ENCODE peak calls at places on chromosomes 4 and X, in nine cellular contexts. B is A549, C is GM12878, D is Panc1, A is SK-N-SH, Z is K562, P is HepG2, K is HL-60, F is GM23338. T is an unnamed sample.

GRCh38 chr4:173370130-173370476 is 651 bp upstream of the SAP30 start:
- DNase-seq in A (peak), F (no peak), Z (peak), C (no peak), B (peak), K (no peak), D (no peak), P (no peak), T (no peak)

GRCh38 chrX:81957900-81958545 is 756.1 kb downstream of the SH3BGRL start:
- DNase-seq in D (no peak), F (peak), C (no peak), Z (no peak), K (no peak), A (peak), B (peak), P (no peak), T (no peak)

GRCh38 chr4:87498446-87498900 is 30.7 kb downstream of the SPARCL1 start:
- DNase-seq in A (no peak), Z (no peak), D (no peak), B (no peak), F (no peak), K (no peak), P (no peak), C (no peak), T (no peak)

GRCh38 chrX:117147249-117147648 is 684.5 kb upstream of the CT83 start:
- DNase-seq in C (no peak), A (no peak), B (no peak), K (no peak), P (no peak), D (no peak), F (no peak), Z (no peak), T (no peak)

GRCh38 chr4:108155373-108155772 is 13.4 kb downstream of the LEF1 start:
- DNase-seq in F (peak), B (no peak), A (no peak), D (no peak), P (no peak), C (no peak), Z (no peak), K (no peak), T (no peak)

GRCh38 chr4:780730-781492 is 45.0 kb downstream of the CPLX1 start:
- DNase-seq in C (no peak), B (no peak), A (peak), D (no peak), F (no peak), P (no peak), Z (no peak), K (no peak), T (no peak)

GRCh38 chr4:52606766-52607165 is 52.3 kb downstream of the USP46 start:
- DNase-seq in P (no peak), D (no peak), Z (no peak), B (no peak), A (no peak), K (no peak), C (no peak), F (no peak), T (no peak)

GRCh38 chr4:182745268-182745667 is 171.9 kb downstream of the DCTD start:
- DNase-seq in K (no peak), P (no peak), B (no peak), Z (no peak), A (peak), F (no peak), C (no peak), D (no peak), T (no peak)

GRCh38 chr4:165378763-165379631 is at the start of gene CPE:
- DNase-seq in K (no peak), B (peak), D (no peak), F (peak), A (peak), Z (no peak), P (peak), C (no peak), T (peak)

GRCh38 chr4:60443068-60443467 is 757.1 kb upstream of the ADGRL3 start:
- DNase-seq in D (no peak), A (no peak), B (no peak), Z (no peak), P (no peak), C (no peak), K (no peak), F (no peak), T (no peak)

GRCh38 chr4:31482691-31483090 is 762.5 kb downstream of the PCDH7 start:
- DNase-seq in C (no peak), B (no peak), K (no peak), F (no peak), Z (no peak), A (no peak), D (no peak), P (no peak), T (no peak)

GRCh38 chrX:17007134-17007768 is 60.8 kb downstream of the REPS2 start:
- DNase-seq in Z (peak), D (no peak), B (peak), C (no peak), P (peak), A (peak), K (no peak), F (peak), T (no peak)

GRCh38 chr4:40214661-40215418 is 18.0 kb downstream of the RHOH start:
- DNase-seq in A (no peak), C (no peak), K (no peak), B (no peak), Z (no peak), D (no peak), F (no peak), P (no peak), T (no peak)

GRCh38 chr4:2469192-2469984 is 482 bp downstream of the RNF4 start:
- DNase-seq in P (no peak), F (peak), Z (peak), K (no peak), C (no peak), B (peak), A (peak), D (no peak), T (no peak)

GRCh38 chr4:89242864-89243740 is 64.5 kb downstream of the GPRIN3 start:
- DNase-seq in Z (no peak), F (peak), P (no peak), D (no peak), K (no peak), A (no peak), C (no peak), B (no peak), T (no peak)

GRCh38 chr4:30283336-30283735 is 436.8 kb upstream of the PCDH7 start:
- DNase-seq in K (no peak), F (no peak), P (no peak), A (no peak), D (no peak), B (no peak), Z (no peak), C (no peak), T (no peak)

GRCh38 chr4:77100234-77100633 is 24.4 kb upstream of the CCNI start:
- DNase-seq in C (no peak), D (no peak), A (no peak), F (no peak), K (no peak), B (no peak), P (no peak), Z (no peak), T (no peak)

GRCh38 chr4:1521821-1522361 is 115.6 kb upstream of the NKX1-1 start:
- DNase-seq in B (no peak), A (no peak), F (no peak), P (no peak), D (no peak), K (no peak), Z (no peak), C (no peak), T (no peak)

GRCh38 chrX:120306640-120307039 is 4.6 kb downstream of the TMEM255A start:
- DNase-seq in B (no peak), C (no peak), P (no peak), K (no peak), F (no peak), D (no peak), Z (no peak), A (no peak), T (no peak)

GRCh38 chr4:42293967-42294822 is 103.1 kb upstream of the SHISA3 start:
- DNase-seq in C (no peak), K (no peak), P (no peak), B (no peak), A (no peak), Z (no peak), D (no peak), F (peak), T (no peak)

GRCh38 chr4:173333658-173334084 is 487 bp downstream of the HMGB2 start:
- DNase-seq in C (no peak), F (peak), K (no peak), A (peak), P (peak), D (no peak), B (peak), Z (peak), T (no peak)

GRCh38 chr4:16233569-16234177 is 7.4 kb upstream of the TAPT1 start:
- DNase-seq in C (no peak), B (no peak), P (no peak), F (no peak), A (no peak), Z (no peak), K (no peak), D (no peak), T (no peak)

GRCh38 chr4:2804449-2804972 is 11.6 kb downstream of the SH3BP2 start:
- DNase-seq in P (no peak), A (no peak), K (no peak), B (no peak), C (no peak), F (no peak), Z (no peak), D (no peak), T (no peak)

GRCh38 chrX:130110379-130111219 is at the start of gene ELF4:
- DNase-seq in Z (peak), K (no peak), A (peak), D (no peak), B (peak), F (peak), C (no peak), P (no peak), T (no peak)

GRCh38 chr4:119559044-119559647 is 69.5 kb downstream of the PDE5A start:
- DNase-seq in D (peak), C (no peak), F (peak), A (peak), B (peak), K (no peak), Z (peak), P (peak), T (peak)

GRCh38 chr4:154660052-154660451 is 47.6 kb upstream of the FGG start:
- DNase-seq in K (no peak), D (no peak), P (peak), A (no peak), C (no peak), B (no peak), F (no peak), Z (no peak), T (no peak)

GRCh38 chr4:117324851-117325491 is 239.6 kb upstream of the TRAM1L1 start:
- DNase-seq in P (no peak), F (no peak), Z (no peak), C (no peak), K (no peak), D (no peak), B (no peak), A (no peak), T (peak)

GRCh38 chr4:99382745-99383360 is 30.3 kb upstream of the ADH1C start:
- DNase-seq in P (no peak), K (no peak), Z (no peak), C (no peak), D (no peak), F (no peak), A (no peak), B (no peak), T (no peak)

GRCh38 chr4:150136036-150136435 is 57.8 kb downstream of the DCLK2 start:
- DNase-seq in B (no peak), K (no peak), Z (no peak), P (no peak), D (no peak), F (no peak), C (no peak), A (no peak), T (no peak)

GRCh38 chr4:138868562-138868961 is 147.0 kb upstream of the NOCT start:
- DNase-seq in C (no peak), F (no peak), D (no peak), P (no peak), K (no peak), A (no peak), Z (no peak), B (no peak), T (no peak)

GRCh38 chrX:19332983-19333382 is 10.7 kb upstream of the PDHA1 start:
- DNase-seq in K (no peak), F (peak), P (no peak), C (no peak), Z (no peak), B (no peak), A (peak), D (no peak), T (no peak)

GRCh38 chrX:40094041-40094899 is 3.5 kb downstream of the BCOR start:
- DNase-seq in Z (no peak), P (no peak), B (no peak), A (peak), K (no peak), F (no peak), C (no peak), D (no peak), T (no peak)

DNA sequence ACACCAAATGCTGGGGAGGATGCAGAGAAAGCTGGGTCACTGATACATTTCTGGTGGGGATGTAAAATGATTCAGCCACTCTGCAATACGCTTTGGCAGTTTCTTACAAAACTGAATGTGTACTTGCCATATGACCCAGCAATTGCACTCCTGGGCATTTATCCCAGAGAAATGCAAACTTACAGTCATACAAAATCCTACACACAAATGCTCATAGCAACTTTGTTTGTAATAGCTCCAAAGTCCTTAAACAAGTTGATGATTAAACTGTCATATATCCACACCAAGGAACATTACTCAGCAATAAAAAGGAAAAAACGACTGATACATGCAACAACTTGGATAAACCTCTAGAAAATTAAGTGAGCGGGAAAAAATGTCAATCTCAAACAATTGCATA is 12.3 kb downstream of the MID1 start:
- DNase-seq in D (no peak), A (no peak), P (no peak), B (no peak), Z (no peak), F (no peak), C (no peak), K (no peak), T (no peak)
- H3K27ac ChIP-seq in D (peak), A (no peak), P (no peak), B (peak), Z (no peak), F (no peak), C (no peak), K (no peak), T (no peak)

GRCh38 chr4:65367306-65367705 is 303.0 kb downstream of the EPHA5 start:
- DNase-seq in C (no peak), B (no peak), A (no peak), Z (no peak), F (no peak), P (no peak), D (no peak), K (no peak), T (no peak)
- TF ChIP-seq REST in C (no peak), B (no peak), A (no peak), Z (no peak), F (no peak), P (no peak), D (no peak), K (no peak), T (no peak)

DNA sequence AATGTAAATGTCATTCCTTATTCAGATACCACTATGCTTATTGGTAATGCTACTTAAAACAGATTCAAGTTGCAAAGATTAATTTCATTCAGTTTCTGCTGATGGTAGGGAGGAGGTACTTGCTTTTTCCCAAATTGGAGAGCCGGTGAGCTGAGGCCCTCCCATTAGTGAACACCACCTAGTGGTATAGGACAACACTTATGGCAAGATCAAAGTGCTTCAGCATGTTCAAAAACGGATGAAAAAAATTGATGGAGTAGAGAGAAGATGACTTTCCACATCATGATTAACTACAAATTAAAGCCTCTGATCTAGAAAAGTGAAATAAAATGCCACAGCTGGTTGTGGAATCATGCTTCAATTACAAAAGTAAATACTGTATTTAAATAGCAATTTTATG is 112.9 kb downstream of the MBNL3 start:
- DNase-seq in F (peak), Z (no peak), C (no peak), B (peak), D (no peak), A (no peak), P (no peak), K (no peak), T (no peak)
- H3K27ac ChIP-seq in F (no peak), Z (no peak), C (no peak), B (no peak), D (no peak), A (no peak), P (no peak), K (no peak), T (no peak)

GRCh38 chrX:10617186-10617963 is 3.0 kb downstream of the MID1 start:
- DNase-seq in K (no peak), F (peak), D (no peak), B (no peak), P (no peak), C (no peak), A (no peak), Z (no peak), T (no peak)
- TF ChIP-seq REST in K (no peak), F (no peak), D (no peak), B (no peak), P (no peak), C (no peak), A (no peak), Z (no peak), T (no peak)

DNA sequence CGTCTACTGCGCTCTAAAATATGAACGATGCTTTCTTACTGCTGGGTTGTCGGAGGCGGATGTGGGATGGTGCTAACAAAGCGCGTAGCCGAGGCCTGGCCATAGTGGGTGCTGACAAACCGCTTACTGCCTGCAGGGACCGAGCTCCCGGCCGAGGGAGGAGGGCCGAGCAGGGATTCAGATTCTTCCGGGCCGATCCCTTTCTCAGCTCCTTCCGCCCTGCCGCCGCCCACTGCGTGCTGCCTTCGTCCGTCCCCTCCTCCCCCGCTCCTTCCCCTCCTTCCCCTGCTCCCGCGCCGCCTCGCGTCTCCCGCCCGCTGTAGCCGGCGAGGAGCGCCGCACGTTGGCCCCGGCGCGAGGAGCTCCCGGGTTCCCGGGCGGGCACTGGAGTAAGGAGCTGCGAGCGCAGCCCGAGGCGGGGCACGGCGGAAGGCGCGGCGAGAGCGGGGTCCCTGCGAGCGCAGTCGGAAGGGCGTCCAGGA is at the start of gene STK32B:
- DNase-seq in Z (peak), K (no peak), D (no peak), P (no peak), F (peak), A (peak), B (peak), C (no peak), T (no peak)
- H3K27ac ChIP-seq in Z (no peak), K (no peak), D (peak), P (no peak), F (no peak), A (no peak), B (peak), C (no peak), T (no peak)

DNA sequence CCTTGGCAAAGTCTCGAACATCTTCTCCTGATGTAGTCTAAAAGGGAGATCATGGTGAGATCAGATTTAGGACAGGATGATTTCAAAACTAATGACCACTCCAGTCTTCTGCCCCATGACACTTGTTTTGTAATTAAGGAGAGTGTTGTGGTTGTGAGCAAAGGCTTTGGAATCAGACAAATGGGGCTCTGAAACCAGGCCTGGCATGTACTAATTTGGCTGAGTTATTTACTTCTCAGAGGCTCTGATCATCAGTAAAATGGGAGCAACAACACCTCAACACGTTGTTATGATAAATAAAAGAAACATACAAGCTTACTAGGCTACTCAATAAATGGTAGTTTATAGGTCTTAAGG is 106.9 kb upstream of the FTHL17 start:
- DNase-seq in P (no peak), B (no peak), A (no peak), K (no peak), C (no peak), Z (no peak), F (no peak), D (no peak), T (no peak)
- TF ChIP-seq REST in P (no peak), B (no peak), A (no peak), K (no peak), C (no peak), Z (no peak), F (no peak), D (no peak), T (no peak)

GRCh38 chr4:109432203-109432602 is 1.4 kb upstream of the SEC24B start:
- DNase-seq in C (no peak), D (no peak), Z (no peak), B (no peak), K (no peak), F (no peak), A (no peak), P (no peak), T (no peak)
- H3K27ac ChIP-seq in C (no peak), D (no peak), Z (no peak), B (peak), K (no peak), F (no peak), A (peak), P (no peak), T (no peak)

GRCh38 chrX:24364326-24364725 is 3.9 kb downstream of the SUPT20HL1 start:
- DNase-seq in K (no peak), F (no peak), P (no peak), A (no peak), D (no peak), Z (no peak), C (no peak), B (no peak), T (no peak)
- TF ChIP-seq REST in K (no peak), F (no peak), P (no peak), A (no peak), D (no peak), Z (no peak), C (no peak), B (no peak), T (no peak)

GRCh38 chr4:123365412-123365811 is 31.2 kb upstream of the SPRY1 start:
- DNase-seq in F (no peak), C (no peak), P (no peak), B (no peak), D (no peak), A (no peak), Z (no peak), K (no peak), T (no peak)
- H3K27ac ChIP-seq in F (no peak), C (no peak), P (no peak), B (no peak), D (no peak), A (no peak), Z (no peak), K (no peak), T (no peak)

GRCh38 chr4:7759221-7759620 is 180.4 kb downstream of the AFAP1 start:
- DNase-seq in B (no peak), D (no peak), K (no peak), Z (no peak), F (no peak), P (no peak), C (no peak), A (no peak), T (no peak)
- TF ChIP-seq REST in B (no peak), D (no peak), K (no peak), Z (no peak), F (no peak), P (no peak), C (no peak), A (no peak), T (no peak)